ENCODE peak calls at places on chromosome 1, in nine cellular contexts. D, C, S, B, I, V, F, H and O are unnamed samples.

GRCh38 chr1:91609571-91609970 is 108.9 kb downstream of the CDC7 start:
- DNase-seq in I (no peak), F (no peak), V (no peak), B (no peak), C (no peak), H (no peak), S (no peak), D (peak; percentile 70), O (no peak)

GRCh38 chr1:9691726-9692125 is 40.2 kb downstream of the PIK3CD start:
- DNase-seq in H (no peak), D (no peak), I (no peak), C (no peak), V (no peak), F (no peak), B (no peak), S (no peak), O (no peak)

GRCh38 chr1:30487042-30487441 is 236.3 kb downstream of the MATN1 start:
- DNase-seq in D (no peak), B (no peak), F (no peak), V (no peak), H (no peak), I (no peak), C (no peak), S (no peak), O (no peak)

GRCh38 chr1:57254006-57254405 is 169.9 kb downstream of the DAB1 start:
- DNase-seq in I (no peak), F (no peak), C (no peak), D (no peak), B (no peak), H (no peak), S (no peak), V (no peak), O (no peak)

GRCh38 chr1:29542476-29543015 is 306.2 kb downstream of the PTPRU start:
- DNase-seq in H (no peak), B (no peak), D (no peak), S (no peak), V (no peak), C (no peak), I (no peak), F (no peak), O (no peak)

GRCh38 chr1:6037338-6037762 is 8.3 kb upstream of the KCNAB2 start:
- DNase-seq in F (no peak), H (no peak), I (peak; percentile 44), V (no peak), B (no peak), D (no peak), S (no peak), C (peak; percentile 78), O (no peak)

GRCh38 chr1:54314691-54315455 is 91.3 kb downstream of the SSBP3 start:
- DNase-seq in H (no peak), F (no peak), C (no peak), B (no peak), S (no peak), I (no peak), V (no peak), D (no peak), O (no peak)

GRCh38 chr1:51421961-51422360 is 91.6 kb upstream of the TTC39A start:
- DNase-seq in V (peak; percentile 60), D (peak; percentile 39), H (no peak), I (no peak), F (no peak), S (no peak), B (no peak), C (peak; percentile 36), O (no peak)

GRCh38 chr1:227891223-227891954 is 56.3 kb downstream of the WNT9A start:
- DNase-seq in B (no peak), S (no peak), V (no peak), C (no peak), D (no peak), I (peak; percentile 3), H (no peak), F (peak; percentile 3), O (peak; percentile 3)

GRCh38 chr1:178241057-178241456 is 147.2 kb downstream of the RASAL2 start:
- DNase-seq in H (no peak), F (no peak), D (no peak), I (no peak), S (no peak), V (no peak), C (no peak), B (no peak), O (no peak)

GRCh38 chr1:214337015-214337414 is 56.1 kb downstream of the SMYD2 start:
- DNase-seq in S (no peak), V (no peak), C (no peak), H (no peak), F (no peak), I (no peak), B (no peak), D (no peak), O (no peak)

GRCh38 chr1:230797376-230798186 is 50.4 kb downstream of the CAPN9 start:
- DNase-seq in D (peak; percentile 26), V (peak; percentile 78), H (peak; percentile 41), I (peak; percentile 31), C (peak; percentile 43), S (peak; percentile 41), B (peak; percentile 34), F (peak; percentile 49), O (no peak)

GRCh38 chr1:99869304-99869703 is 19.1 kb downstream of the AGL start:
- DNase-seq in S (no peak), F (no peak), H (no peak), D (no peak), B (no peak), C (no peak), V (no peak), I (no peak), O (no peak)

GRCh38 chr1:237664327-237664726 is 226.4 kb downstream of the ZP4 start:
- DNase-seq in C (no peak), D (no peak), I (no peak), V (no peak), H (no peak), B (no peak), F (no peak), S (no peak), O (no peak)

GRCh38 chr1:145711213-145711651 is 4.1 kb upstream of the PDZK1 start:
- DNase-seq in H (no peak), S (no peak), V (no peak), C (no peak), I (no peak), D (peak; percentile 82), B (no peak), F (no peak), O (no peak)

GRCh38 chr1:30527511-30528140 is 195.8 kb downstream of the MATN1 start:
- DNase-seq in S (peak; percentile 70), F (no peak), B (no peak), V (no peak), I (no peak), D (no peak), H (peak; percentile 56), C (no peak), O (no peak)

GRCh38 chr1:93615201-93616150 is 66.2 kb downstream of the BCAR3 start:
- DNase-seq in V (no peak), H (no peak), F (no peak), S (no peak), I (peak; percentile 80), D (no peak), C (peak; percentile 97), B (no peak), O (no peak)

GRCh38 chr1:46152021-46152420 is 19.6 kb upstream of the PIK3R3 start:
- DNase-seq in V (no peak), I (no peak), S (no peak), D (no peak), B (no peak), C (peak; percentile 52), H (no peak), F (no peak), O (no peak)

GRCh38 chr1:209435654-209436566 is 147.6 kb upstream of the CAMK1G start:
- DNase-seq in D (peak; percentile 60), I (peak; percentile 71), H (peak; percentile 62), S (peak; percentile 64), B (peak; percentile 7), C (no peak), V (peak; percentile 82), F (peak; percentile 64), O (no peak)

GRCh38 chr1:117189726-117190125 is 21.0 kb downstream of the VTCN1 start:
- DNase-seq in C (no peak), F (no peak), B (no peak), D (no peak), I (no peak), S (no peak), H (no peak), V (no peak), O (no peak)